ENCODE peak calls at places on chromosomes 11 and 22, in nine cellular contexts. Q, Z, Y, T, R, A, N, K and M are unnamed samples.

GRCh38 chr22:24554316-24555159 is at the start of gene GUCD1:
- DNase-seq in Q (no peak), Z (peak), Y (peak), T (no peak), R (no peak), A (no peak), N (peak), K (no peak), M (no peak)

GRCh38 chr22:35380013-35380412 is 883 bp upstream of the HMOX1 start:
- DNase-seq in Q (no peak), Z (no peak), Y (no peak), T (no peak), R (no peak), A (no peak), N (no peak), K (no peak), M (no peak)

GRCh38 chr22:50483977-50484853 is 2.4 kb upstream of the MIOX start:
- DNase-seq in Q (no peak), Z (no peak), Y (no peak), T (no peak), R (no peak), A (no peak), N (no peak), K (no peak), M (no peak)

GRCh38 chr11:15603208-15603607 is 488.5 kb downstream of the INSC start:
- DNase-seq in Q (no peak), Z (no peak), Y (no peak), T (no peak), R (peak), A (no peak), N (no peak), K (no peak), M (peak)

GRCh38 chr22:33832558-33833151 is 87.6 kb downstream of the LARGE1 start:
- DNase-seq in Q (no peak), Z (no peak), Y (peak), T (no peak), R (no peak), A (no peak), N (no peak), K (no peak), M (peak)

GRCh38 chr11:10693509-10694071 is at the start of gene IRAG1:
- DNase-seq in Q (no peak), Z (peak), Y (peak), T (peak), R (peak), A (no peak), N (no peak), K (no peak), M (peak)

GRCh38 chr11:58963551-58964075 is 24.3 kb downstream of the GLYATL1 start:
- DNase-seq in Q (no peak), Z (no peak), Y (peak), T (peak), R (no peak), A (no peak), N (no peak), K (no peak), M (no peak)

GRCh38 chr11:927871-928270 is 2.2 kb downstream of the AP2A2 start:
- DNase-seq in Q (no peak), Z (no peak), Y (no peak), T (no peak), R (no peak), A (no peak), N (no peak), K (no peak), M (no peak)

GRCh38 chr11:8022876-8023275 is 35.7 kb downstream of the EIF3F start:
- DNase-seq in Q (peak), Z (no peak), Y (no peak), T (no peak), R (no peak), A (no peak), N (no peak), K (no peak), M (no peak)

GRCh38 chr11:8777907-8778767 is 95.5 kb downstream of the RPL27A start:
- DNase-seq in Q (peak), Z (peak), Y (no peak), T (no peak), R (peak), A (no peak), N (no peak), K (no peak), M (peak)

GRCh38 chr11:87743002-87743401 is 432.2 kb downstream of the RAB38 start:
- DNase-seq in Q (no peak), Z (no peak), Y (no peak), T (no peak), R (no peak), A (no peak), N (no peak), K (no peak), M (no peak)

GRCh38 chr11:115715371-115715770 is 211.2 kb upstream of the CADM1 start:
- DNase-seq in Q (no peak), Z (no peak), Y (no peak), T (no peak), R (no peak), A (no peak), N (no peak), K (no peak), M (no peak)

DNA sequence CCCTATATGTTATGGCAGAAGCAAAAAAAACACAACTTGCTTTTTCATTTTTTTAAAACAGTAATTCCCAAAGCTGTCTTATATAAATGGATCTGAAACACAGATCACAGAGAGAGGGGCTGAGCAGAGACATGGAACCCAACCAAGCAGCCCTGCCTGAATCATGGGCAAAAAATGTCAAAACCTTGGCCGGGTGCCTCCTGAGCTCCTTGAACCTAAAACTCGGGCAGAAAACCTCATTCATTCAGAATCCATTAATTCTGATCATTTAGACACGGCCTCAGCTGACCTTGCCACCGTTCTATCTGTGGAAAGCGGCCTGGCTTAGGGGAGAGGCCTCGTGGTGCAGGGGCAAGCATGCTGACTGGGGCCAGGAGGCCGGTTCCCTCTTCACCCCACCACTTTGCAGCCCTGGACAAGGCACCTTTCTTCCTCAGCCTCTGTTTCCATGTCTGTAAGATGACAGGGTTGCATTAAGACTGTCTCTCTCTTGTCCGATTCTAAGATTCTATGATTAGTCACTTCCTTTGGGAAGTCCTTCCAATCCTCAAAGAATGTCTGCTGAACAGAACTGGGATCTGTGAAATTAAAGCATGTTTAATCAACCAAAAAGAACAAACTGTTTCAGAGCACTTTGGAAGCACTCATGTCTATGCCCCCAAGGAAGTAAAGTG is 26.0 kb downstream of the TENM4 start:
- DNase-seq in Q (no peak), Z (peak), Y (peak), T (peak), R (no peak), A (no peak), N (no peak), K (no peak), M (peak)
- H3K27ac ChIP-seq in Q (no peak), Z (peak), Y (no peak), T (peak), R (peak), A (no peak), N (no peak), K (no peak), M (no peak)

GRCh38 chr22:39946571-39947407 is 13.4 kb upstream of the TMA7B start:
- DNase-seq in Q (no peak), Z (no peak), Y (no peak), T (no peak), R (no peak), A (no peak), N (no peak), K (no peak), M (no peak)
- H3K4me3 ChIP-seq in Q (no peak), Z (no peak), Y (no peak), T (no peak), R (no peak), A (no peak), N (no peak), K (no peak), M (no peak)

GRCh38 chr11:69852051-69852450 is 32.8 kb upstream of the FGF3 start:
- DNase-seq in Q (no peak), Z (no peak), Y (no peak), T (no peak), R (no peak), A (no peak), N (no peak), K (no peak), M (no peak)

GRCh38 chr11:69859275-69859934 is 40.2 kb upstream of the FGF3 start:
- DNase-seq in Q (no peak), Z (no peak), Y (no peak), T (no peak), R (no peak), A (no peak), N (no peak), K (no peak), M (no peak)

GRCh38 chr11:69860244-69860643 is 41.0 kb upstream of the FGF3 start:
- DNase-seq in Q (no peak), Z (no peak), Y (no peak), T (no peak), R (no peak), A (no peak), N (no peak), K (no peak), M (no peak)

GRCh38 chr11:69854719-69855118 is 35.5 kb upstream of the FGF3 start:
- DNase-seq in Q (no peak), Z (no peak), Y (peak), T (no peak), R (no peak), A (peak), N (peak), K (no peak), M (no peak)
- H3K27ac ChIP-seq in Q (no peak), Z (no peak), Y (no peak), T (no peak), R (no peak), A (no peak), N (peak), K (no peak), M (no peak)

GRCh38 chr11:122715883-122716282 is 60.4 kb downstream of the UBASH3B start:
- DNase-seq in Q (no peak), Z (no peak), Y (no peak), T (no peak), R (no peak), A (no peak), N (no peak), K (no peak), M (no peak)
- H3K4me3 ChIP-seq in Q (no peak), Z (no peak), Y (no peak), T (no peak), R (no peak), A (no peak), N (no peak), K (no peak), M (no peak)

GRCh38 chr11:66314561-66315497 is 2.0 kb downstream of the CD248 start:
- DNase-seq in Q (no peak), Z (no peak), Y (no peak), T (no peak), R (no peak), A (no peak), N (no peak), K (no peak), M (peak)
- H3K27ac ChIP-seq in Q (peak), Z (no peak), Y (peak), T (peak), R (peak), A (no peak), N (no peak), K (peak), M (no peak)

GRCh38 chr11:43962383-43962969 is 20.0 kb downstream of the C11orf96 start:
- DNase-seq in Q (peak), Z (no peak), Y (peak), T (no peak), R (peak), A (no peak), N (no peak), K (no peak), M (no peak)
- H3K4me3 ChIP-seq in Q (no peak), Z (peak), Y (no peak), T (no peak), R (no peak), A (no peak), N (no peak), K (no peak), M (no peak)

DNA sequence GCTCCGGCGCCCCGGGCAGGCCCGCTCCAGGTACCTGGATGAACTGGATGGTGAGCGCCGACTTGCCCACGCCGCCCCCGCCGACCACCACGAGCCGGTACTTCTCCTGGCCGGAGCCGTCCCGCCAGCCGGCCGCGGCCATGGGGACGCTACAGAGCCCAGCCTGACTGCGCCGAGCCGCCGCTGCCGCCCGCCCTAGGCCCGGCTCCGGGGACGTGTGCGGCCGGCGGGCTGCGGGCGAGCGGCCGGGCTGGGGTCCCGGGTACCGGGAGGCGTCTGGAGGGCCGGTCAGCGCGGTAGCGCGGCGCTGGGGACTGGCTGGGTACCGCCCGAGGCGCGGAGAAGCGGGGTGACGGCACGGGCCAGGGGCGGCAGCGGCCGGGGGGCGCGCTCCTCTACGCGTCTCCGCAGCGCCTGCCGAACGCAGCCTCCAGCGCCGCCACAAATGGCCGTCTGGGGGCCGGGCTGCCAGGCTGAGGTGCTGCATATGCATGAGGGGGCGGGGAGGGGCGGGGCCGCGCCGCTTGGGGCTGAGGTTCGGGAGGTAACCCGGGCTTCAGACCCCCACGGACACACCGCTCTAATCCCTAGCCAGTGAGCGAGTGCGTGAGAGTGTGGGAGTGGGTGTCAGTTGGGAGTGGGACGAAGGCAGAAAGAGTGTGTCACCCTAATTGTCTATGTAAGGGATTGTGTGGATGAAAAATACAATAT is at the start of gene RRAS2:
- DNase-seq in Q (peak), Z (peak), Y (peak), T (no peak), R (peak), A (peak), N (peak), K (peak), M (peak)
- H3K27ac ChIP-seq in Q (peak), Z (peak), Y (peak), T (peak), R (peak), A (peak), N (peak), K (peak), M (peak)

DNA sequence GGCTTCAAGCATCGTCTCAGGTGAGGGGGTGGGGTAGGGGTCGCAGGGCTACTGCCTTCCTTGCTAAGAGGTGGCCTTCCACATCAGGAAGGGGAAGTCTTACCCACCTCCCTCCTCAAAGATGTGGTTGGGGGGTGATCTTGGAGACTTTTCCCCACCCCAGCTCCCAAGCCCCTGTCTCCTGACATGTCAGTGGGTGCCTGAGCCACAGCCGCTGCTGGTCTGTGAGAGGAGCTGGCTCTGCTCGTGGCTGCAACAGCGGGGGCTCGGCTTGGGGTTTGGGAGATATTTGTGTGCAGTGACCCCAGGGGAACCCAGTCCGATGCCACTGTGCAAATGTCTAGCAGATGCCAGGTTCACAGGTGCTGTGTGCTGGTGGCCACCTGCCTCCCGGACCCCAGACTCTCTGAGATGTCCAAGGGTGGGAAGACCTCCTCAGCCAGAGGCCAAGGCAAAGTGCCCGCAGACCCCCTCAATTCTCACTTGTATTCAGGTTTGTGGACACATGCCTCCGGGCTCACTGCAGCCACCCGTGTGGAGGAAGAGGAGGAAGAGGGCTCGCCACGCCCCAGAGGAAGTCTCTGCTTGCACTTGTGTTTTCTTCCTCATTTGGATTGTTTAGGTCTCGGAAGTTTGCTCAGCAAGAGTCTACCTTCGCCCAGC is 1.9 kb downstream of the KCNQ1 start:
- DNase-seq in Q (no peak), Z (no peak), Y (no peak), T (no peak), R (no peak), A (no peak), N (no peak), K (no peak), M (no peak)
- H3K4me3 ChIP-seq in Q (no peak), Z (no peak), Y (no peak), T (no peak), R (no peak), A (no peak), N (no peak), K (peak), M (no peak)

GRCh38 chr22:17479129-17479528 is 84.2 kb upstream of the SLC25A18 start:
- DNase-seq in Q (no peak), Z (no peak), Y (no peak), T (no peak), R (no peak), A (no peak), N (no peak), K (no peak), M (no peak)
- H3K27ac ChIP-seq in Q (no peak), Z (no peak), Y (peak), T (no peak), R (no peak), A (no peak), N (no peak), K (no peak), M (no peak)